ENCODE peak calls at places on chromosomes 13 and 19, in eight cellular contexts. One of them, this sample, is unnamed.

GRCh38 chr13:94525781-94526180 is 46.3 kb upstream of the DCT start:
- DNase-seq in PC-3: no peak
- DNase-seq in adipocyte: no peak
- DNase-seq in stimulated activated CD8-positive, alpha-beta memory T cell treated with anti-CD3 and anti-CD28 coated beads, Interleukin-15, amount 100 ng/mL, for 4 hours: no peak
- DNase-seq in activated CD4-positive, alpha-beta T cell treated with anti-CD3 and anti-CD28 coated beads, Interleukin-2, amount 50 U/mL, for 4 hours: no peak
- DNase-seq in left colon: no peak
- DNase-seq in A673: no peak
- DNase-seq in endothelial cell: no peak
- DNase-seq in this sample: no peak

GRCh38 chr13:45468676-45469075 is 3.9 kb downstream of the COG3 start:
- DNase-seq in PC-3: no peak
- DNase-seq in stimulated activated CD8-positive, alpha-beta memory T cell treated with anti-CD3 and anti-CD28 coated beads, Interleukin-15, amount 100 ng/mL, for 4 hours: no peak
- DNase-seq in activated CD4-positive, alpha-beta T cell treated with anti-CD3 and anti-CD28 coated beads, Interleukin-2, amount 50 U/mL, for 4 hours: no peak
- DNase-seq in adipocyte: no peak
- DNase-seq in endothelial cell: no peak
- DNase-seq in left colon: no peak
- DNase-seq in A673: no peak
- DNase-seq in this sample: no peak

GRCh38 chr13:54687173-54687572 is 1658.6 kb downstream of the OLFM4 start:
- DNase-seq in stimulated activated CD8-positive, alpha-beta memory T cell treated with anti-CD3 and anti-CD28 coated beads, Interleukin-15, amount 100 ng/mL, for 4 hours: no peak
- DNase-seq in left colon: no peak
- DNase-seq in activated CD4-positive, alpha-beta T cell treated with anti-CD3 and anti-CD28 coated beads, Interleukin-2, amount 50 U/mL, for 4 hours: no peak
- DNase-seq in adipocyte: no peak
- DNase-seq in PC-3: peak
- DNase-seq in A673: no peak
- DNase-seq in endothelial cell: no peak
- DNase-seq in this sample: no peak

GRCh38 chr19:6491802-6492592 is 10.1 kb downstream of the TUBB4A start:
- DNase-seq in activated CD4-positive, alpha-beta T cell treated with anti-CD3 and anti-CD28 coated beads, Interleukin-2, amount 50 U/mL, for 4 hours: no peak
- DNase-seq in A673: no peak
- DNase-seq in left colon: no peak
- DNase-seq in PC-3: no peak
- DNase-seq in adipocyte: no peak
- DNase-seq in endothelial cell: no peak
- DNase-seq in stimulated activated CD8-positive, alpha-beta memory T cell treated with anti-CD3 and anti-CD28 coated beads, Interleukin-15, amount 100 ng/mL, for 4 hours: no peak
- DNase-seq in this sample: no peak

GRCh38 chr19:6806488-6806887 is 34.0 kb downstream of the VAV1 start:
- DNase-seq in adipocyte: no peak
- DNase-seq in A673: peak
- DNase-seq in PC-3: peak
- DNase-seq in left colon: no peak
- DNase-seq in activated CD4-positive, alpha-beta T cell treated with anti-CD3 and anti-CD28 coated beads, Interleukin-2, amount 50 U/mL, for 4 hours: no peak
- DNase-seq in endothelial cell: no peak
- DNase-seq in stimulated activated CD8-positive, alpha-beta memory T cell treated with anti-CD3 and anti-CD28 coated beads, Interleukin-15, amount 100 ng/mL, for 4 hours: no peak
- DNase-seq in this sample: no peak

GRCh38 chr13:30818323-30818960 is 83.1 kb downstream of the ALOX5AP start:
- DNase-seq in stimulated activated CD8-positive, alpha-beta memory T cell treated with anti-CD3 and anti-CD28 coated beads, Interleukin-15, amount 100 ng/mL, for 4 hours: no peak
- DNase-seq in adipocyte: no peak
- DNase-seq in A673: no peak
- DNase-seq in PC-3: no peak
- DNase-seq in activated CD4-positive, alpha-beta T cell treated with anti-CD3 and anti-CD28 coated beads, Interleukin-2, amount 50 U/mL, for 4 hours: no peak
- DNase-seq in endothelial cell: no peak
- DNase-seq in left colon: no peak
- DNase-seq in this sample: no peak

GRCh38 chr13:31035162-31035951 is 102.9 kb downstream of the TEX26 start:
- DNase-seq in stimulated activated CD8-positive, alpha-beta memory T cell treated with anti-CD3 and anti-CD28 coated beads, Interleukin-15, amount 100 ng/mL, for 4 hours: no peak
- DNase-seq in endothelial cell: no peak
- DNase-seq in activated CD4-positive, alpha-beta T cell treated with anti-CD3 and anti-CD28 coated beads, Interleukin-2, amount 50 U/mL, for 4 hours: no peak
- DNase-seq in PC-3: no peak
- DNase-seq in adipocyte: no peak
- DNase-seq in left colon: no peak
- DNase-seq in A673: no peak
- DNase-seq in this sample: no peak

GRCh38 chr13:48579167-48579918 is 46.5 kb upstream of the RCBTB2 start:
- DNase-seq in PC-3: no peak
- DNase-seq in A673: no peak
- DNase-seq in stimulated activated CD8-positive, alpha-beta memory T cell treated with anti-CD3 and anti-CD28 coated beads, Interleukin-15, amount 100 ng/mL, for 4 hours: no peak
- DNase-seq in adipocyte: no peak
- DNase-seq in left colon: peak
- DNase-seq in endothelial cell: no peak
- DNase-seq in activated CD4-positive, alpha-beta T cell treated with anti-CD3 and anti-CD28 coated beads, Interleukin-2, amount 50 U/mL, for 4 hours: no peak
- DNase-seq in this sample: no peak

GRCh38 chr13:112346173-112346898 is 29.8 kb upstream of the SPACA7 start:
- DNase-seq in A673: peak
- DNase-seq in endothelial cell: peak
- DNase-seq in activated CD4-positive, alpha-beta T cell treated with anti-CD3 and anti-CD28 coated beads, Interleukin-2, amount 50 U/mL, for 4 hours: no peak
- DNase-seq in left colon: no peak
- DNase-seq in adipocyte: no peak
- DNase-seq in stimulated activated CD8-positive, alpha-beta memory T cell treated with anti-CD3 and anti-CD28 coated beads, Interleukin-15, amount 100 ng/mL, for 4 hours: no peak
- DNase-seq in PC-3: no peak
- DNase-seq in this sample: peak

GRCh38 chr13:108315273-108315672 is 45.8 kb downstream of the TNFSF13B start:
- DNase-seq in stimulated activated CD8-positive, alpha-beta memory T cell treated with anti-CD3 and anti-CD28 coated beads, Interleukin-15, amount 100 ng/mL, for 4 hours: no peak
- DNase-seq in adipocyte: no peak
- DNase-seq in activated CD4-positive, alpha-beta T cell treated with anti-CD3 and anti-CD28 coated beads, Interleukin-2, amount 50 U/mL, for 4 hours: no peak
- DNase-seq in A673: no peak
- DNase-seq in endothelial cell: no peak
- DNase-seq in left colon: no peak
- DNase-seq in PC-3: no peak
- DNase-seq in this sample: no peak

GRCh38 chr13:44003481-44003880 is 123.8 kb downstream of the LACC1 start:
- DNase-seq in activated CD4-positive, alpha-beta T cell treated with anti-CD3 and anti-CD28 coated beads, Interleukin-2, amount 50 U/mL, for 4 hours: no peak
- DNase-seq in stimulated activated CD8-positive, alpha-beta memory T cell treated with anti-CD3 and anti-CD28 coated beads, Interleukin-15, amount 100 ng/mL, for 4 hours: no peak
- DNase-seq in PC-3: no peak
- DNase-seq in endothelial cell: no peak
- DNase-seq in adipocyte: no peak
- DNase-seq in A673: no peak
- DNase-seq in left colon: no peak
- DNase-seq in this sample: no peak

GRCh38 chr13:19591864-19592263 is 30.5 kb upstream of the TPTE2 start:
- DNase-seq in activated CD4-positive, alpha-beta T cell treated with anti-CD3 and anti-CD28 coated beads, Interleukin-2, amount 50 U/mL, for 4 hours: no peak
- DNase-seq in A673: no peak
- DNase-seq in left colon: no peak
- DNase-seq in PC-3: no peak
- DNase-seq in stimulated activated CD8-positive, alpha-beta memory T cell treated with anti-CD3 and anti-CD28 coated beads, Interleukin-15, amount 100 ng/mL, for 4 hours: no peak
- DNase-seq in adipocyte: no peak
- DNase-seq in endothelial cell: no peak
- DNase-seq in this sample: no peak

GRCh38 chr19:48415395-48415794 is 21.9 kb downstream of the GRIN2D start:
- DNase-seq in A673: peak
- DNase-seq in PC-3: peak
- DNase-seq in activated CD4-positive, alpha-beta T cell treated with anti-CD3 and anti-CD28 coated beads, Interleukin-2, amount 50 U/mL, for 4 hours: peak
- DNase-seq in endothelial cell: peak
- DNase-seq in stimulated activated CD8-positive, alpha-beta memory T cell treated with anti-CD3 and anti-CD28 coated beads, Interleukin-15, amount 100 ng/mL, for 4 hours: no peak
- DNase-seq in adipocyte: peak
- DNase-seq in left colon: peak
- DNase-seq in this sample: peak

GRCh38 chr19:17108453-17108784 is 32.8 kb downstream of the MYO9B start:
- DNase-seq in activated CD4-positive, alpha-beta T cell treated with anti-CD3 and anti-CD28 coated beads, Interleukin-2, amount 50 U/mL, for 4 hours: no peak
- DNase-seq in A673: no peak
- DNase-seq in endothelial cell: no peak
- DNase-seq in left colon: no peak
- DNase-seq in stimulated activated CD8-positive, alpha-beta memory T cell treated with anti-CD3 and anti-CD28 coated beads, Interleukin-15, amount 100 ng/mL, for 4 hours: no peak
- DNase-seq in adipocyte: no peak
- DNase-seq in PC-3: no peak
- DNase-seq in this sample: no peak

GRCh38 chr13:23547000-23547590 is 23.1 kb upstream of the TNFRSF19 start:
- DNase-seq in A673: no peak
- DNase-seq in left colon: no peak
- DNase-seq in activated CD4-positive, alpha-beta T cell treated with anti-CD3 and anti-CD28 coated beads, Interleukin-2, amount 50 U/mL, for 4 hours: no peak
- DNase-seq in stimulated activated CD8-positive, alpha-beta memory T cell treated with anti-CD3 and anti-CD28 coated beads, Interleukin-15, amount 100 ng/mL, for 4 hours: no peak
- DNase-seq in PC-3: no peak
- DNase-seq in adipocyte: peak
- DNase-seq in endothelial cell: peak
- DNase-seq in this sample: no peak

GRCh38 chr13:26983533-26984315 is 187.9 kb downstream of the USP12 start:
- DNase-seq in endothelial cell: no peak
- DNase-seq in left colon: no peak
- DNase-seq in adipocyte: no peak
- DNase-seq in A673: no peak
- DNase-seq in activated CD4-positive, alpha-beta T cell treated with anti-CD3 and anti-CD28 coated beads, Interleukin-2, amount 50 U/mL, for 4 hours: no peak
- DNase-seq in stimulated activated CD8-positive, alpha-beta memory T cell treated with anti-CD3 and anti-CD28 coated beads, Interleukin-15, amount 100 ng/mL, for 4 hours: no peak
- DNase-seq in PC-3: no peak
- DNase-seq in this sample: no peak

GRCh38 chr19:40246292-40247073 is 20.0 kb upstream of the CCNP start:
- DNase-seq in activated CD4-positive, alpha-beta T cell treated with anti-CD3 and anti-CD28 coated beads, Interleukin-2, amount 50 U/mL, for 4 hours: no peak
- DNase-seq in stimulated activated CD8-positive, alpha-beta memory T cell treated with anti-CD3 and anti-CD28 coated beads, Interleukin-15, amount 100 ng/mL, for 4 hours: no peak
- DNase-seq in left colon: no peak
- DNase-seq in endothelial cell: no peak
- DNase-seq in adipocyte: no peak
- DNase-seq in PC-3: no peak
- DNase-seq in A673: no peak
- DNase-seq in this sample: no peak

GRCh38 chr13:73618275-73618865 is 515.8 kb downstream of the KLF12 start:
- DNase-seq in endothelial cell: no peak
- DNase-seq in left colon: peak
- DNase-seq in PC-3: peak
- DNase-seq in adipocyte: peak
- DNase-seq in A673: no peak
- DNase-seq in stimulated activated CD8-positive, alpha-beta memory T cell treated with anti-CD3 and anti-CD28 coated beads, Interleukin-15, amount 100 ng/mL, for 4 hours: no peak
- DNase-seq in activated CD4-positive, alpha-beta T cell treated with anti-CD3 and anti-CD28 coated beads, Interleukin-2, amount 50 U/mL, for 4 hours: no peak
- DNase-seq in this sample: no peak

GRCh38 chr13:91158015-91158390 is 189.5 kb upstream of the MIR17HG start:
- DNase-seq in left colon: no peak
- DNase-seq in adipocyte: no peak
- DNase-seq in A673: no peak
- DNase-seq in PC-3: peak
- DNase-seq in stimulated activated CD8-positive, alpha-beta memory T cell treated with anti-CD3 and anti-CD28 coated beads, Interleukin-15, amount 100 ng/mL, for 4 hours: no peak
- DNase-seq in endothelial cell: no peak
- DNase-seq in activated CD4-positive, alpha-beta T cell treated with anti-CD3 and anti-CD28 coated beads, Interleukin-2, amount 50 U/mL, for 4 hours: no peak
- DNase-seq in this sample: no peak

GRCh38 chr19:48644839-48645651 is 942 bp downstream of the CA11 start:
- DNase-seq in PC-3: peak
- DNase-seq in left colon: peak
- DNase-seq in endothelial cell: peak
- DNase-seq in adipocyte: peak
- DNase-seq in A673: peak
- DNase-seq in activated CD4-positive, alpha-beta T cell treated with anti-CD3 and anti-CD28 coated beads, Interleukin-2, amount 50 U/mL, for 4 hours: peak
- DNase-seq in stimulated activated CD8-positive, alpha-beta memory T cell treated with anti-CD3 and anti-CD28 coated beads, Interleukin-15, amount 100 ng/mL, for 4 hours: peak
- DNase-seq in this sample: peak

This sample was measured in HAP-1.